ENCODE peak calls at places on chromosomes 11 and 22, in six cellular contexts. B is ELF-1; D is stimulated activated CD4-positive, alpha-beta T cell treated with anti-CD3 and anti-CD28 coated beads, Interleukin-15, amount 100 ng/mL, for 24 hours; I is T-cell; K is tibial nerve; A is K562. C is an unnamed sample.

GRCh38 chr22:30279389-30279788 is 9.9 kb downstream of the CASTOR1 start:
- DNase-seq in B (no peak), K (no peak), I (no peak), A (no peak), D (no peak), C (no peak)

GRCh38 chr22:27561301-27561820 is 240.2 kb downstream of the MN1 start:
- DNase-seq in D (no peak), I (no peak), K (no peak), B (peak), A (no peak), C (no peak)

GRCh38 chr22:49964493-49965290 is 4.1 kb downstream of the PIM3 start:
- DNase-seq in A (no peak), K (peak), I (no peak), D (peak), B (peak), C (no peak)

GRCh38 chr11:43573233-43573632 is 107.3 kb upstream of the HSD17B12 start:
- DNase-seq in A (peak), B (peak), D (peak), K (no peak), I (no peak), C (no peak)

GRCh38 chr22:25751174-25751581 is 9.2 kb downstream of the MYO18B start:
- DNase-seq in B (no peak), D (no peak), A (no peak), K (no peak), I (no peak), C (no peak)

GRCh38 chr11:68412593-68413475 is 47.7 kb upstream of the PPP6R3 start:
- DNase-seq in I (no peak), K (no peak), B (no peak), D (peak), A (no peak), C (no peak)

GRCh38 chr11:44029507-44029845 is 18.3 kb upstream of the ACCSL start:
- DNase-seq in A (no peak), B (no peak), D (no peak), K (no peak), I (no peak), C (peak)

GRCh38 chr11:111540114-111540920 is at the start of gene LAYN:
- DNase-seq in K (no peak), A (no peak), I (peak), B (peak), D (peak), C (no peak)

GRCh38 chr11:79244175-79244804 is 196.5 kb downstream of the TENM4 start:
- DNase-seq in D (no peak), K (no peak), I (no peak), A (no peak), B (no peak), C (no peak)

C was measured in esophagus muscularis mucosa.